ENCODE peak calls at places on chromosomes 4 and X, in four cellular contexts. Y, Q, H and V are unnamed samples.

GRCh38 chr4:7854211-7854610 is 85.5 kb downstream of the AFAP1 start:
- DNase-seq in Y (no peak), Q (no peak), H (no peak), V (no peak)

GRCh38 chr4:148563684-148564083 is 121.5 kb upstream of the NR3C2 start:
- DNase-seq in Y (no peak), Q (no peak), H (no peak), V (no peak)

GRCh38 chrX:129631850-129632249 is 22.9 kb downstream of the APLN start:
- DNase-seq in Y (no peak), Q (no peak), H (no peak), V (no peak)

GRCh38 chrX:3263681-3264126 is 82.7 kb downstream of the MXRA5 start:
- DNase-seq in Y (no peak), Q (peak; percentile 26), H (no peak), V (no peak)

GRCh38 chr4:140237616-140238352 is 83.8 kb upstream of the MAML3 start:
- DNase-seq in Y (peak; percentile 87), Q (peak; percentile 93), H (peak; percentile 79), V (no peak)

GRCh38 chr4:1554246-1554875 is 129.8 kb downstream of the FAM53A start:
- DNase-seq in Y (no peak), Q (no peak), H (no peak), V (no peak)

GRCh38 chrX:50111762-50112161 is 89.0 kb downstream of the AKAP4 start:
- DNase-seq in Y (no peak), Q (no peak), H (no peak), V (no peak)

GRCh38 chr4:108148316-108148715 is 20.4 kb downstream of the LEF1 start:
- DNase-seq in Y (no peak), Q (no peak), H (no peak), V (no peak)

GRCh38 chr4:40299126-40299525 is 36.0 kb upstream of the CHRNA9 start:
- DNase-seq in Y (no peak), Q (no peak), H (no peak), V (no peak)

GRCh38 chr4:8010618-8011017 is 71.0 kb upstream of the AFAP1 start:
- DNase-seq in Y (peak; percentile 79), Q (peak; percentile 54), H (no peak), V (no peak)

GRCh38 chrX:44989995-44990770 is 117.2 kb downstream of the KDM6A start:
- DNase-seq in Y (no peak), Q (no peak), H (no peak), V (no peak)

GRCh38 chrX:48942895-48943294 is 14.5 kb downstream of the OTUD5 start:
- DNase-seq in Y (no peak), Q (no peak), H (no peak), V (no peak)

GRCh38 chrX:3244955-3245354 is 101.5 kb downstream of the MXRA5 start:
- DNase-seq in Y (no peak), Q (no peak), H (no peak), V (no peak)

GRCh38 chrX:42414057-42414456 is 363.9 kb downstream of the PPP1R2C start:
- DNase-seq in Y (no peak), Q (no peak), H (no peak), V (no peak)

GRCh38 chr4:102734116-102734515 is 26.7 kb downstream of the MANBA start:
- DNase-seq in Y (no peak), Q (no peak), H (no peak), V (no peak)

GRCh38 chr4:124711469-124712416 is 789 bp downstream of the ANKRD50 start:
- DNase-seq in Y (no peak), Q (peak; percentile 66), H (no peak), V (peak; percentile 73)

GRCh38 chr4:133594246-133595207 is 445.4 kb downstream of the PCDH10 start:
- DNase-seq in Y (no peak), Q (peak; percentile 82), H (no peak), V (no peak)

GRCh38 chr4:85744950-85745349 is 270.0 kb downstream of the ARHGAP24 start:
- DNase-seq in Y (no peak), Q (peak; percentile 66), H (no peak), V (no peak)

GRCh38 chr4:53920116-53920515 is 144.3 kb downstream of the CHIC2 start:
- DNase-seq in Y (peak; percentile 77), Q (no peak), H (no peak), V (no peak)

GRCh38 chrX:47579537-47579936 is 2.7 kb upstream of the TIMP1 start:
- DNase-seq in Y (no peak), Q (peak; percentile 66), H (no peak), V (no peak)

GRCh38 chr4:149896428-149896827 is 80.8 kb upstream of the IQCM start:
- DNase-seq in Y (no peak), Q (peak; percentile 31), H (no peak), V (no peak)

GRCh38 chr4:82591592-82591991 is 29.8 kb upstream of the TMEM150C start:
- DNase-seq in Y (no peak), Q (no peak), H (no peak), V (no peak)

GRCh38 chrX:41589634-41590270 is 99.0 kb upstream of the GPR34 start:
- DNase-seq in Y (no peak), Q (peak; percentile 60), H (no peak), V (no peak)

GRCh38 chr4:6692806-6693205 is 872 bp upstream of the S100P start:
- DNase-seq in Y (no peak), Q (no peak), H (no peak), V (no peak)

GRCh38 chr4:52853351-52853750 is 8.8 kb upstream of the RASL11B start:
- DNase-seq in Y (no peak), Q (peak; percentile 79), H (no peak), V (no peak)

GRCh38 chr4:143273170-143273917 is 63.3 kb upstream of the GAB1 start:
- DNase-seq in Y (no peak), Q (peak; percentile 13), H (no peak), V (no peak)

DNA sequence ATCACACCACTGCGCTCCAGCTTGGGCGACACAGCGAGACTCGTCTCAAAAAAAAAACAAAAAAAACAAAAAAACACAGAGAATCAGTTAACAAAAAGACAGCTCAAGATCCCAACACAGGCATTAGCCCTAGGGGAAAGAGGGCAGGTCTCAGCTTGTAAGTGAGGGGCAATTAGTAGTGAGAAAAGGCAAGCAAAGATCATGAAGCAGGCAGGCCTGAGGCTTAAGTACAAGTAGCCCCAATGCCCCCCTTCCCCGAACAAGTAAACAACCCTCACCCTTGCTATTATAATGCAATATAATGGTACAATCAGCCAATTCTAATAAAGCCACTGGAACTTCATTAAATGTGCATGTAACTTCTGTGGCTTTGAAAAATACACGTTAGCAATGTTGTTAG is 17.0 kb downstream of the ADGRA3 start:
- DNase-seq in Y (no peak), Q (no peak), H (no peak), V (no peak)
- H3K27ac ChIP-seq in Y (no peak overlapping the region), Q (no peak overlapping the region), H (no peak overlapping the region), V (no peak overlapping the region)

GRCh38 chrX:24146283-24146865 is 3.2 kb upstream of the ZFX start:
- DNase-seq in Y (no peak), Q (no peak), H (no peak), V (no peak)

GRCh38 chrX:24147165-24147564 is 2.4 kb upstream of the ZFX start:
- DNase-seq in Y (no peak), Q (no peak), H (no peak), V (no peak)

GRCh38 chrX:24144528-24144927 is 5.0 kb upstream of the ZFX start:
- DNase-seq in Y (no peak), Q (no peak), H (no peak), V (no peak)

GRCh38 chrX:24148118-24148517 is 1.4 kb upstream of the ZFX start:
- DNase-seq in Y (no peak), Q (no peak), H (no peak), V (no peak)

GRCh38 chrX:24145340-24146186 is 4.0 kb upstream of the ZFX start:
- DNase-seq in Y (no peak), Q (peak; percentile 82), H (no peak), V (no peak)
- TF ChIP-seq CTCF in Y (no peak), Q (no peak), H (no peak), V (no peak)

GRCh38 chrX:76439188-76439587 is 11.7 kb downstream of the MAGEE1 start:
- DNase-seq in Y (no peak), Q (no peak), H (no peak), V (no peak)
- H3K27ac ChIP-seq in Y (no peak overlapping the region), Q (no peak overlapping the region), H (no peak overlapping the region), V (no peak overlapping the region)

GRCh38 chrX:94576367-94577004 is 902.5 kb downstream of the FAM133A start:
- DNase-seq in Y (no peak), Q (no peak), H (no peak), V (no peak)
- TF ChIP-seq CTCF in Y (no peak), Q (no peak), H (no peak), V (peak; percentile 40)